ENCODE peak calls at places on chromosomes 13 and 19, in seven cellular contexts. One of them, this sample, is unnamed.

GRCh38 chr13:27374126-27374613 is 50.2 kb upstream of the GTF3A start:
- DNase-seq in endothelial cell of umbilical vein: no peak
- DNase-seq in adrenal gland: no peak
- DNase-seq in keratinocyte: no peak
- DNase-seq in tibial nerve: no peak
- DNase-seq in right atrium auricular region: no peak
- DNase-seq in spleen: no peak
- DNase-seq in this sample: no peak

GRCh38 chr13:34611678-34612077 is 330.4 kb upstream of the NBEA start:
- DNase-seq in endothelial cell of umbilical vein: no peak
- DNase-seq in adrenal gland: no peak
- DNase-seq in keratinocyte: no peak
- DNase-seq in tibial nerve: no peak
- DNase-seq in right atrium auricular region: no peak
- DNase-seq in spleen: no peak
- DNase-seq in this sample: peak; percentile 4

GRCh38 chr13:49225358-49226042 is 5.4 kb downstream of the MLNR start:
- DNase-seq in endothelial cell of umbilical vein: no peak
- DNase-seq in adrenal gland: peak; percentile 52
- DNase-seq in keratinocyte: no peak
- DNase-seq in tibial nerve: no peak
- DNase-seq in right atrium auricular region: no peak
- DNase-seq in spleen: no peak
- DNase-seq in this sample: no peak

GRCh38 chr13:32527151-32527550 is 11.4 kb downstream of the N4BP2L2 start:
- DNase-seq in endothelial cell of umbilical vein: no peak
- DNase-seq in adrenal gland: no peak
- DNase-seq in keratinocyte: no peak
- DNase-seq in tibial nerve: no peak
- DNase-seq in right atrium auricular region: no peak
- DNase-seq in spleen: no peak
- DNase-seq in this sample: no peak

GRCh38 chr19:5340637-5341447 is at the start of gene PTPRS:
- DNase-seq in endothelial cell of umbilical vein: peak; percentile 67
- DNase-seq in adrenal gland: peak; percentile 70
- DNase-seq in keratinocyte: no peak
- DNase-seq in tibial nerve: peak; percentile 38
- DNase-seq in right atrium auricular region: peak; percentile 81
- DNase-seq in spleen: peak; percentile 82
- DNase-seq in this sample: peak; percentile 64

GRCh38 chr13:106083620-106084350 is 451.7 kb downstream of the EFNB2 start:
- DNase-seq in endothelial cell of umbilical vein: peak; percentile 86
- DNase-seq in adrenal gland: peak; percentile 5
- DNase-seq in keratinocyte: no peak
- DNase-seq in tibial nerve: no peak
- DNase-seq in right atrium auricular region: no peak
- DNase-seq in spleen: no peak
- DNase-seq in this sample: peak; percentile 60

GRCh38 chr13:34030782-34031181 is 212.8 kb downstream of the RFC3 start:
- DNase-seq in endothelial cell of umbilical vein: no peak
- DNase-seq in adrenal gland: no peak
- DNase-seq in keratinocyte: no peak
- DNase-seq in tibial nerve: no peak
- DNase-seq in right atrium auricular region: no peak
- DNase-seq in spleen: no peak
- DNase-seq in this sample: no peak

GRCh38 chr19:45638930-45639729 is at the start of gene EML2:
- DNase-seq in endothelial cell of umbilical vein: peak; percentile 33
- DNase-seq in adrenal gland: peak; percentile 50
- DNase-seq in keratinocyte: no peak
- DNase-seq in tibial nerve: no peak
- DNase-seq in right atrium auricular region: no peak
- DNase-seq in spleen: peak; percentile 93
- DNase-seq in this sample: no peak

GRCh38 chr13:83221813-83222241 is 660.4 kb downstream of the SLITRK1 start:
- DNase-seq in endothelial cell of umbilical vein: no peak
- DNase-seq in adrenal gland: no peak
- DNase-seq in keratinocyte: peak; percentile 75
- DNase-seq in tibial nerve: no peak
- DNase-seq in right atrium auricular region: no peak
- DNase-seq in spleen: no peak
- DNase-seq in this sample: peak; percentile 30

GRCh38 chr13:28463481-28463880 is 31.4 kb downstream of the FLT1 start:
- DNase-seq in endothelial cell of umbilical vein: peak; percentile 78
- DNase-seq in adrenal gland: no peak
- DNase-seq in keratinocyte: no peak
- DNase-seq in tibial nerve: no peak
- DNase-seq in right atrium auricular region: no peak
- DNase-seq in spleen: no peak
- DNase-seq in this sample: no peak

GRCh38 chr13:36298535-36299068 is 988 bp upstream of the CCDC169 start:
- DNase-seq in endothelial cell of umbilical vein: peak; percentile 13
- DNase-seq in adrenal gland: no peak
- DNase-seq in keratinocyte: no peak
- DNase-seq in tibial nerve: no peak
- DNase-seq in right atrium auricular region: no peak
- DNase-seq in spleen: no peak
- DNase-seq in this sample: no peak

GRCh38 chr19:30305346-30306060 is 66.7 kb upstream of the ZNF536 start:
- DNase-seq in endothelial cell of umbilical vein: no peak
- DNase-seq in adrenal gland: no peak
- DNase-seq in keratinocyte: no peak
- DNase-seq in tibial nerve: no peak
- DNase-seq in right atrium auricular region: no peak
- DNase-seq in spleen: no peak
- DNase-seq in this sample: no peak

GRCh38 chr13:95536629-95537241 is 15.8 kb upstream of the CLDN10 start:
- DNase-seq in endothelial cell of umbilical vein: peak; percentile 62
- DNase-seq in adrenal gland: no peak
- DNase-seq in keratinocyte: no peak
- DNase-seq in tibial nerve: no peak
- DNase-seq in right atrium auricular region: no peak
- DNase-seq in spleen: no peak
- DNase-seq in this sample: no peak

GRCh38 chr13:23960566-23961156 is 63.4 kb upstream of the C1QTNF9B start:
- DNase-seq in endothelial cell of umbilical vein: peak; percentile 52
- DNase-seq in adrenal gland: peak; percentile 10
- DNase-seq in keratinocyte: no peak
- DNase-seq in tibial nerve: no peak
- DNase-seq in right atrium auricular region: no peak
- DNase-seq in spleen: no peak
- DNase-seq in this sample: peak; percentile 46

GRCh38 chr19:36136975-36137686 is 2.7 kb upstream of the CAPNS1 start:
- DNase-seq in endothelial cell of umbilical vein: peak; percentile 70
- DNase-seq in adrenal gland: peak; percentile 95
- DNase-seq in keratinocyte: no peak
- DNase-seq in tibial nerve: no peak
- DNase-seq in right atrium auricular region: peak; percentile 70
- DNase-seq in spleen: no peak
- DNase-seq in this sample: peak; percentile 39

GRCh38 chr13:67117010-67117550 is 113.1 kb downstream of the PCDH9 start:
- DNase-seq in endothelial cell of umbilical vein: no peak
- DNase-seq in adrenal gland: no peak
- DNase-seq in keratinocyte: no peak
- DNase-seq in tibial nerve: no peak
- DNase-seq in right atrium auricular region: no peak
- DNase-seq in spleen: no peak
- DNase-seq in this sample: no peak

GRCh38 chr13:38350114-38350617 is 515 bp downstream of the UFM1 start:
- DNase-seq in endothelial cell of umbilical vein: no peak
- DNase-seq in adrenal gland: peak; percentile 75
- DNase-seq in keratinocyte: no peak
- DNase-seq in tibial nerve: peak; percentile 21
- DNase-seq in right atrium auricular region: peak; percentile 68
- DNase-seq in spleen: peak; percentile 89
- DNase-seq in this sample: peak; percentile 50

GRCh38 chr13:61406275-61406674 is 9.4 kb downstream of the PCDH20 start:
- DNase-seq in endothelial cell of umbilical vein: no peak
- DNase-seq in adrenal gland: no peak
- DNase-seq in keratinocyte: no peak
- DNase-seq in tibial nerve: no peak
- DNase-seq in right atrium auricular region: no peak
- DNase-seq in spleen: no peak
- DNase-seq in this sample: no peak

GRCh38 chr13:39847336-39847735 is 191.9 kb downstream of the COG6 start:
- DNase-seq in endothelial cell of umbilical vein: no peak
- DNase-seq in adrenal gland: no peak
- DNase-seq in keratinocyte: no peak
- DNase-seq in tibial nerve: no peak
- DNase-seq in right atrium auricular region: no peak
- DNase-seq in spleen: no peak
- DNase-seq in this sample: no peak

GRCh38 chr19:15291666-15292065 is 40.7 kb downstream of the BRD4 start:
- DNase-seq in endothelial cell of umbilical vein: no peak
- DNase-seq in adrenal gland: no peak
- DNase-seq in keratinocyte: no peak
- DNase-seq in tibial nerve: no peak
- DNase-seq in right atrium auricular region: no peak
- DNase-seq in spleen: no peak
- DNase-seq in this sample: no peak

GRCh38 chr19:27741236-27741635 is 1471.7 kb downstream of the UQCRFS1 start:
- DNase-seq in endothelial cell of umbilical vein: no peak
- DNase-seq in adrenal gland: no peak
- DNase-seq in keratinocyte: no peak
- DNase-seq in tibial nerve: no peak
- DNase-seq in right atrium auricular region: peak; percentile 16
- DNase-seq in spleen: no peak
- DNase-seq in this sample: no peak

GRCh38 chr19:2589441-2589840 is 113.1 kb downstream of the GNG7 start:
- DNase-seq in endothelial cell of umbilical vein: no peak
- DNase-seq in adrenal gland: no peak
- DNase-seq in keratinocyte: no peak
- DNase-seq in tibial nerve: no peak
- DNase-seq in right atrium auricular region: no peak
- DNase-seq in spleen: peak; percentile 8
- DNase-seq in this sample: no peak

GRCh38 chr19:2590630-2591399 is 111.7 kb downstream of the GNG7 start:
- DNase-seq in endothelial cell of umbilical vein: no peak
- DNase-seq in adrenal gland: no peak
- DNase-seq in keratinocyte: no peak
- DNase-seq in tibial nerve: no peak
- DNase-seq in right atrium auricular region: no peak
- DNase-seq in spleen: no peak
- DNase-seq in this sample: no peak

GRCh38 chr19:2592824-2593223 is 109.7 kb downstream of the GNG7 start:
- DNase-seq in endothelial cell of umbilical vein: no peak
- DNase-seq in adrenal gland: no peak
- DNase-seq in keratinocyte: no peak
- DNase-seq in tibial nerve: no peak
- DNase-seq in right atrium auricular region: no peak
- DNase-seq in spleen: no peak
- DNase-seq in this sample: no peak

GRCh38 chr19:2594319-2594718 is 108.2 kb downstream of the GNG7 start:
- DNase-seq in endothelial cell of umbilical vein: no peak
- DNase-seq in adrenal gland: no peak
- DNase-seq in keratinocyte: no peak
- DNase-seq in tibial nerve: no peak
- DNase-seq in right atrium auricular region: no peak
- DNase-seq in spleen: peak; percentile 15
- DNase-seq in this sample: no peak

DNA sequence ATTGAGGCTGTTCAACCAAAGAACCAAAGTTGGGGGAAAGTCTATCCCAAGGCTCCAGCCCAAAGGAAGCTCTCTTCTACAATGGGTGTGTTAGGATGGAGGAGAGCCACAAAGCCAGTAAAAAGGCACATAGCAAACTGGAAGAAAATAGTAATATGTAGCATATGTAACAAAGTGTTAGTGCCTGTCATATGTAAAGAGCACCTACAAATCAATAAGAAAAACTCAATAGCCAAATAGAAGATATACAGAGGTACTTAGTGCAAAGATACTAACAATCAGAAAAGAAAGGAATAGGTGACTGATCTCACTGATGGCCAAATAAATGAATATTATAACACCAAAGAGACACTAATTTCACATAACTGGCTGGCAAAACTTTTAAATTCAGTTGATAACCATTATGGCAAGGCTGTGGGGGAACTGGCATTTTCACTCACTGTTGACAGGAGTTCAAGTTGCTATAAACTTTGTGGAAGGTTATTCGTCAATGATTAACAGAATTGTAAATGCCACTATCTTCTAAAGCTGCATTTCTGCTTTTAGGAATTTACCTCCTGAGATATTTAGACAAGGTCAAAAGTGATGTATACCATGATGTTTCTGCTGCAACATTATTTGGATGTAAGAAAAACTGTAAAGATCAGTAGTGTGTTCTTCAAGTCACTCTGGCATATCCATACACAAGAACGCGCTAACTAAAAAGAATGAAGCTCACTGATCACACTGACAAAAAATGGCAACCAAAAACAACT is 110.8 kb downstream of the GNG7 start:
- DNase-seq in endothelial cell of umbilical vein: no peak
- DNase-seq in adrenal gland: no peak
- DNase-seq in keratinocyte: no peak
- DNase-seq in tibial nerve: no peak
- DNase-seq in right atrium auricular region: no peak
- DNase-seq in spleen: no peak
- DNase-seq in this sample: no peak
- TF ChIP-seq CTCF in endothelial cell of umbilical vein: no peak
- TF ChIP-seq CTCF in adrenal gland: no peak
- TF ChIP-seq CTCF in keratinocyte: no peak
- TF ChIP-seq CTCF in tibial nerve: no peak
- TF ChIP-seq CTCF in right atrium auricular region: no peak
- TF ChIP-seq CTCF in spleen: no peak
- TF ChIP-seq CTCF in this sample: no peak

GRCh38 chr19:13583753-13584152 is 77.5 kb upstream of the CACNA1A start:
- DNase-seq in endothelial cell of umbilical vein: no peak
- DNase-seq in adrenal gland: no peak
- DNase-seq in keratinocyte: no peak
- DNase-seq in tibial nerve: no peak
- DNase-seq in right atrium auricular region: no peak
- DNase-seq in spleen: no peak
- DNase-seq in this sample: no peak
- H3K27me3 ChIP-seq in endothelial cell of umbilical vein: no peaks in the 10 kb centered on the region
- H3K27me3 ChIP-seq in adrenal gland: no peaks in the 10 kb centered on the region
- H3K27me3 ChIP-seq in keratinocyte: no peaks in the 10 kb centered on the region
- H3K27me3 ChIP-seq in tibial nerve: peaks cover 2% of the 10 kb centered on the region
- H3K27me3 ChIP-seq in right atrium auricular region: no peaks in the 10 kb centered on the region
- H3K27me3 ChIP-seq in spleen: peaks cover 3% of the 10 kb centered on the region
- H3K27me3 ChIP-seq in this sample: no peaks in the 10 kb centered on the region

DNA sequence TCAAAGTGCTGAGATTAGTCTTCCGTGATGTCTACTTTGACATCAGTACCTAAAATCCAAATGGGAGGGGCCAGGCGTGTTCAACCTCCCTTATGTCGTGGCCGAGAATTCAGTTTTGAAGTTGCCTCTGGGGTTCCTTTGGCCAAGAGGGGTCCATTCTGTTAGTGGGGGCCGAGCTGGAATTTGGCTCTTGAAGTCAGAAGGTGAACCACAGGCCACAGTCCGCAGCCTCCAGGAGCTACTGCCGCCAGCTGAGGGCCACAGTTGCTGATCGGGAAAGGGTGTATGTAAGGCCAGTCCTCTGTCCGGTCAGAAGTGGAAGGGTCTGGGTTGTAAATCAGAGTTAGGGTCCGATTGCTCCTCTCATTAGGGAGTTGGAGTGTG is 31.0 kb downstream of the ATP11A start:
- DNase-seq in endothelial cell of umbilical vein: no peak
- DNase-seq in adrenal gland: no peak
- DNase-seq in keratinocyte: no peak
- DNase-seq in tibial nerve: no peak
- DNase-seq in right atrium auricular region: no peak
- DNase-seq in spleen: peak; percentile 27
- DNase-seq in this sample: no peak
- H3K27ac ChIP-seq in endothelial cell of umbilical vein: peak overlapping the region; percentile 93
- H3K27ac ChIP-seq in adrenal gland: no peak overlapping the region
- H3K27ac ChIP-seq in keratinocyte: no peak overlapping the region
- H3K27ac ChIP-seq in tibial nerve: peak overlapping the region; percentile 6
- H3K27ac ChIP-seq in right atrium auricular region: peak overlapping the region; percentile 94
- H3K27ac ChIP-seq in spleen: no peak overlapping the region
- H3K27ac ChIP-seq in this sample: no peak overlapping the region

GRCh38 chr13:44917589-44918322 is 71.5 kb downstream of the NUFIP1 start:
- DNase-seq in endothelial cell of umbilical vein: peak; percentile 98
- DNase-seq in adrenal gland: peak; percentile 94
- DNase-seq in keratinocyte: peak; percentile 92
- DNase-seq in tibial nerve: peak; percentile 92
- DNase-seq in right atrium auricular region: peak; percentile 97
- DNase-seq in spleen: peak; percentile 98
- DNase-seq in this sample: peak; percentile 94
- TF ChIP-seq CTCF in endothelial cell of umbilical vein: peak; percentile 38
- TF ChIP-seq CTCF in adrenal gland: peak; percentile 88
- TF ChIP-seq CTCF in keratinocyte: peak; percentile 19
- TF ChIP-seq CTCF in tibial nerve: peak; percentile 90
- TF ChIP-seq CTCF in right atrium auricular region: peak; percentile 47
- TF ChIP-seq CTCF in spleen: peak; percentile 68
- TF ChIP-seq CTCF in this sample: peak; percentile 65

This sample was measured in brain microvascular endothelial cell.